ENCODE peak calls at places on chromosome 6, in ten cellular contexts. Y is kidney; U is heart left ventricle; I is Panc1; D is naive thymus-derived CD4-positive, alpha-beta T cell; W is central memory CD8-positive, alpha-beta T cell; S is psoas muscle; O is nephron progenitor cell; Q is EH; E is GM12892. N is an unnamed sample.

GRCh38 chr6:134173936-134174789 is 121.7 kb upstream of the SLC2A12 start:
- DNase-seq in Y (peak), U (peak), I (peak), D (peak), W (peak), S (peak), O (peak), Q (peak), E (peak), N (peak)

GRCh38 chr6:41191569-41191968 is 9.4 kb downstream of the TREML2 start:
- DNase-seq in Y (no peak), U (no peak), I (no peak), D (peak), W (peak), S (no peak), O (peak), Q (peak), E (no peak), N (peak)

GRCh38 chr6:10486215-10486614 is 34.9 kb upstream of the GCNT2 start:
- DNase-seq in Y (no peak), U (no peak), I (no peak), D (no peak), W (no peak), S (no peak), O (no peak), Q (no peak), E (no peak), N (no peak)

GRCh38 chr6:147449405-147450161 is 58.9 kb upstream of the SAMD5 start:
- DNase-seq in Y (no peak), U (no peak), I (no peak), D (no peak), W (no peak), S (no peak), O (no peak), Q (peak), E (no peak), N (no peak)

GRCh38 chr6:122683996-122684651 is 73.9 kb downstream of the PKIB start:
- DNase-seq in Y (no peak), U (no peak), I (no peak), D (no peak), W (no peak), S (no peak), O (no peak), Q (no peak), E (no peak), N (no peak)

GRCh38 chr6:64904616-64905015 is 802.4 kb downstream of the EYS start:
- DNase-seq in Y (no peak), U (no peak), I (no peak), D (no peak), W (no peak), S (no peak), O (no peak), Q (no peak), E (no peak), N (no peak)

GRCh38 chr6:1003394-1004160 is 308.3 kb upstream of the FOXQ1 start:
- DNase-seq in Y (no peak), U (no peak), I (no peak), D (no peak), W (no peak), S (no peak), O (no peak), Q (no peak), E (no peak), N (no peak)

GRCh38 chr6:21240709-21241108 is 352.8 kb upstream of the SOX4 start:
- DNase-seq in Y (no peak), U (no peak), I (no peak), D (no peak), W (no peak), S (no peak), O (no peak), Q (no peak), E (no peak), N (no peak)

GRCh38 chr6:26284537-26285142 is 80.4 kb upstream of the BTN3A2 start:
- DNase-seq in Y (peak), U (peak), I (no peak), D (peak), W (peak), S (peak), O (peak), Q (peak), E (no peak), N (no peak)

GRCh38 chr6:52049252-52050050 is 38.0 kb downstream of the PKHD1 start:
- DNase-seq in Y (no peak), U (no peak), I (peak), D (peak), W (no peak), S (no peak), O (peak), Q (peak), E (no peak), N (peak)

GRCh38 chr6:63249875-63250482 is 38.7 kb downstream of the FKBP1C start:
- DNase-seq in Y (no peak), U (no peak), I (no peak), D (no peak), W (no peak), S (no peak), O (no peak), Q (no peak), E (no peak), N (no peak)

GRCh38 chr6:107618672-107619071 is 128.8 kb downstream of the SOBP start:
- DNase-seq in Y (no peak), U (no peak), I (no peak), D (peak), W (peak), S (no peak), O (no peak), Q (no peak), E (peak), N (no peak)

GRCh38 chr6:31222496-31222895 is 49.4 kb downstream of the HLA-C start:
- DNase-seq in Y (no peak), U (no peak), I (no peak), D (no peak), W (no peak), S (no peak), O (no peak), Q (no peak), E (no peak), N (no peak)

GRCh38 chr6:24991748-24992467 is 56.1 kb upstream of the RIPOR2 start:
- DNase-seq in Y (no peak), U (peak), I (peak), D (peak), W (peak), S (peak), O (peak), Q (peak), E (peak), N (no peak)

GRCh38 chr6:19802656-19803055 is 34.5 kb upstream of the ID4 start:
- DNase-seq in Y (no peak), U (no peak), I (no peak), D (no peak), W (no peak), S (no peak), O (no peak), Q (no peak), E (no peak), N (no peak)

GRCh38 chr6:45727228-45727627 is 288.4 kb downstream of the CLIC5 start:
- DNase-seq in Y (no peak), U (peak), I (no peak), D (no peak), W (no peak), S (no peak), O (no peak), Q (no peak), E (no peak), N (no peak)

GRCh38 chr6:144921206-144921975 is 636.3 kb downstream of the UTRN start:
- DNase-seq in Y (no peak), U (no peak), I (no peak), D (no peak), W (no peak), S (no peak), O (no peak), Q (no peak), E (no peak), N (no peak)

N was measured in 8988T.